ENCODE peak calls at places on chromosomes 1 and 21, in six cellular contexts. U, A, T, V, P and M are unnamed samples.
A peak's percentile ranks its signal among the peaks of the same experiment; 100 is the strongest.

GRCh38 chr1:244448279-244449036 is 3.3 kb downstream of the ADSS2 start:
- DNase-seq in U (no peak), A (no peak), V (no peak), P (peak; percentile 64), T (no peak), M (no peak)

GRCh38 chr1:230139741-230140140 is 72.7 kb downstream of the GALNT2 start:
- DNase-seq in V (no peak), P (no peak), U (no peak), T (no peak), A (no peak), M (no peak)

GRCh38 chr1:23103001-23103879 is 65.4 kb downstream of the LUZP1 start:
- DNase-seq in T (no peak), V (no peak), P (peak; percentile 73), U (peak; percentile 82), A (peak; percentile 41), M (peak; percentile 79)

GRCh38 chr1:45001011-45001481 is 10.1 kb downstream of the HECTD3 start:
- DNase-seq in P (no peak), V (no peak), T (no peak), A (no peak), U (no peak), M (no peak)

GRCh38 chr1:101314244-101314643 is 77.4 kb downstream of the S1PR1 start:
- DNase-seq in U (no peak), V (no peak), A (no peak), T (no peak), P (no peak), M (no peak)

GRCh38 chr1:167563579-167564246 is 10.2 kb upstream of the CREG1 start:
- DNase-seq in A (no peak), V (no peak), U (peak; percentile 79), P (no peak), T (no peak), M (no peak)

GRCh38 chr21:33028759-33029511 is 3.2 kb downstream of the OLIG2 start:
- DNase-seq in A (no peak), T (no peak), U (no peak), P (no peak), V (no peak), M (no peak)

GRCh38 chr1:16109571-16109970 is 36.1 kb upstream of the FAM131C start:
- DNase-seq in T (no peak), P (no peak), V (no peak), U (no peak), A (no peak), M (no peak)

GRCh38 chr1:14921057-14921456 is 232.5 kb upstream of the TMEM51 start:
- DNase-seq in V (no peak), A (no peak), T (peak; percentile 24), P (no peak), U (peak; percentile 25), M (no peak)

GRCh38 chr21:32733356-32733755 is 5.5 kb upstream of the SYNJ1 start:
- DNase-seq in A (no peak), P (no peak), T (no peak), V (no peak), U (no peak), M (no peak)

GRCh38 chr1:26724938-26725337 is 29.1 kb downstream of the ARID1A start:
- DNase-seq in A (no peak), V (no peak), U (no peak), P (no peak), T (no peak), M (no peak)

GRCh38 chr21:42747746-42748351 is 94.4 kb downstream of the PDE9A start:
- DNase-seq in U (no peak), P (no peak), V (no peak), T (no peak), A (no peak), M (no peak)
- H3K4me3 ChIP-seq in U (no peak overlapping the region), P (no peak overlapping the region), V (no peak overlapping the region), T (no peak overlapping the region), A (no peak overlapping the region), M (no peak overlapping the region)

DNA sequence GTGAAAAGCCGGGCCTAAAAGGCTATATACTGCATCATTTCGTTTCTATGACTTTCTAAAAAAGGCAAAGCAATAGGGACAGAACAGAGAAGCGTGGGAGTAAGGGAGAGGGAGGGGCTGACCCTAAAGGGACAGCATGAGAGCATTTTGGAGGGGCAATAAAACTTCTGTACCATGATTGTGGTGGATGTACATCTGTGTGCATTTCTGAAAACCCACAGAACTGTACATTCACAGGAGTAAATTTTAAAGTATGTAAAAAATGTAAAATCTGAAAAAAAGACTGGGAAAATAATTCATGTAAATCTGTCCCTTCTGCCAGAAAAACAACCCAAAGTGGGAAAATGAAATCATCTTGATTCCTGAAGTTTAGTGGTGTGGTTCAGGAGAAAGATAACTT is 235.4 kb downstream of the CENPF start:
- DNase-seq in V (no peak), A (no peak), T (no peak), U (no peak), P (no peak), M (no peak)
- TF ChIP-seq MYC in V (no peak), A (no peak), T (no peak), U (no peak), P (no peak), M (no peak)

GRCh38 chr1:116334015-116334547 is 39.0 kb upstream of the ATP1A1 start:
- DNase-seq in U (no peak), P (peak; percentile 49), A (no peak), V (peak; percentile 18), T (no peak), M (no peak)

GRCh38 chr1:116334868-116335649 is 38.0 kb upstream of the ATP1A1 start:
- DNase-seq in A (no peak), P (peak; percentile 52), V (peak; percentile 42), T (no peak), U (no peak), M (peak; percentile 5)

GRCh38 chr1:116332461-116332860 is 40.6 kb upstream of the ATP1A1 start:
- DNase-seq in T (no peak), P (no peak), V (no peak), U (no peak), A (no peak), M (no peak)

GRCh38 chr1:116331523-116331922 is 41.5 kb upstream of the ATP1A1 start:
- DNase-seq in P (no peak), T (no peak), V (no peak), U (no peak), A (no peak), M (no peak)

GRCh38 chr1:116333171-116334014 is 39.7 kb upstream of the ATP1A1 start:
- DNase-seq in A (no peak), P (no peak), U (no peak), V (no peak), T (no peak), M (no peak)
- H3K4me3 ChIP-seq in A (no peak overlapping the region), P (no peak overlapping the region), U (no peak overlapping the region), V (no peak overlapping the region), T (no peak overlapping the region), M (no peak overlapping the region)

GRCh38 chr1:182631058-182631677 is 27.0 kb upstream of the RGS16 start:
- DNase-seq in P (no peak), U (no peak), T (no peak), V (no peak), A (no peak), M (no peak)

GRCh38 chr1:182630586-182630985 is 26.4 kb upstream of the RGS16 start:
- DNase-seq in U (no peak), A (no peak), T (no peak), V (no peak), P (no peak), M (no peak)

GRCh38 chr1:182631954-182632353 is 27.8 kb upstream of the RGS16 start:
- DNase-seq in U (no peak), V (no peak), P (no peak), T (no peak), A (no peak), M (no peak)

GRCh38 chr1:182628657-182629056 is 24.5 kb upstream of the RGS16 start:
- DNase-seq in U (no peak), T (no peak), A (no peak), V (no peak), P (no peak), M (no peak)

DNA sequence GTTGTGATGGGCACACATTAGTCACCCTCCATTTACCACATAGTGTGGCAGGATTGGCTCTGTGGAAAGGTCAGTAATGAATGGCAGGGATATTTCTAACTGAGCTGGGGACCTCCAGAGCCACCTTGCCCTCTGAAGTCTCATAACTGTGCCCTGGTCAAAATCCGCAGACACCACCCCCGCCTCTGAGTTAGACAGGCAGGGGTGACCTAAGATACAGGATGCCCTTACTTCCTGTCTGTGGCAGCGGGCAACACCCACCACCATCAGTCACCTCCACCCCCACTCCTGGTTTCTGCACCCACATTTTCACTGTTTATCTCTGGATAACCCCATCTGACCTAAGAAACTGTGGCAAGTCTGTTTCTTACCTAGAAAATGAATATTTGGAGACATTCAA is 25.5 kb upstream of the RGS16 start:
- DNase-seq in T (no peak), U (no peak), V (no peak), P (no peak), A (no peak), M (peak; percentile 88)
- TF ChIP-seq MYC in T (no peak), U (no peak), V (no peak), P (no peak), A (no peak), M (peak; percentile 10)

GRCh38 chr1:206687251-206687914 is 2.7 kb downstream of the MAPKAPK2 start:
- DNase-seq in P (no peak), A (no peak), V (no peak), T (no peak), U (no peak), M (no peak)
- H3K4me3 ChIP-seq in P (no peak overlapping the region), A (peak overlapping the region; percentile 91), V (no peak overlapping the region), T (peak overlapping the region; percentile 91), U (peak overlapping the region; percentile 69), M (peak overlapping the region; percentile 91)

GRCh38 chr1:175470591-175470990 is 272.8 kb downstream of the TNR start:
- DNase-seq in U (no peak), A (no peak), P (no peak), T (no peak), V (no peak), M (no peak)
- TF ChIP-seq MYC in U (no peak), A (no peak), P (no peak), T (no peak), V (no peak), M (no peak)